ENCODE peak calls at places on chromosomes 1 and 21, in six cellular contexts. One of them, this sample, is unnamed.

GRCh38 chr1:84409888-84410287 is 11.6 kb downstream of the DNASE2B start:
- ATAC-seq in pancreas: no peak
- ATAC-seq in left cardiac atrium: no peak
- ATAC-seq in Panc1: no peak
- ATAC-seq in activated CD8-positive, alpha-beta T cell treated with anti-CD3 and anti-CD28 coated beads for 36 hours: no peak
- ATAC-seq in omental fat pad: no peak
- ATAC-seq in this sample: no peak

GRCh38 chr1:221234821-221235220 is 355.6 kb downstream of the HLX start:
- ATAC-seq in pancreas: no peak
- ATAC-seq in activated CD8-positive, alpha-beta T cell treated with anti-CD3 and anti-CD28 coated beads for 36 hours: no peak
- ATAC-seq in left cardiac atrium: no peak
- ATAC-seq in Panc1: no peak
- ATAC-seq in omental fat pad: peak
- ATAC-seq in this sample: no peak

GRCh38 chr1:216927111-216927510 is 203.9 kb upstream of the ESRRG start:
- ATAC-seq in omental fat pad: no peak
- ATAC-seq in activated CD8-positive, alpha-beta T cell treated with anti-CD3 and anti-CD28 coated beads for 36 hours: no peak
- ATAC-seq in Panc1: no peak
- ATAC-seq in left cardiac atrium: no peak
- ATAC-seq in pancreas: no peak
- ATAC-seq in this sample: no peak

GRCh38 chr1:116919802-116920201 is 10.1 kb downstream of the PTGFRN start:
- ATAC-seq in Panc1: no peak
- ATAC-seq in activated CD8-positive, alpha-beta T cell treated with anti-CD3 and anti-CD28 coated beads for 36 hours: no peak
- ATAC-seq in pancreas: peak
- ATAC-seq in omental fat pad: no peak
- ATAC-seq in left cardiac atrium: no peak
- ATAC-seq in this sample: no peak

GRCh38 chr1:169163059-169163458 is 56.6 kb downstream of the ATP1B1 start:
- ATAC-seq in activated CD8-positive, alpha-beta T cell treated with anti-CD3 and anti-CD28 coated beads for 36 hours: peak
- ATAC-seq in left cardiac atrium: no peak
- ATAC-seq in omental fat pad: no peak
- ATAC-seq in Panc1: no peak
- ATAC-seq in pancreas: no peak
- ATAC-seq in this sample: peak

GRCh38 chr1:207009945-207010344 is 22.6 kb downstream of the C1orf116 start:
- ATAC-seq in left cardiac atrium: no peak
- ATAC-seq in pancreas: no peak
- ATAC-seq in omental fat pad: no peak
- ATAC-seq in Panc1: no peak
- ATAC-seq in activated CD8-positive, alpha-beta T cell treated with anti-CD3 and anti-CD28 coated beads for 36 hours: no peak
- ATAC-seq in this sample: no peak

GRCh38 chr1:240883490-240883889 is 271.5 kb upstream of the GREM2 start:
- ATAC-seq in activated CD8-positive, alpha-beta T cell treated with anti-CD3 and anti-CD28 coated beads for 36 hours: no peak
- ATAC-seq in left cardiac atrium: no peak
- ATAC-seq in Panc1: no peak
- ATAC-seq in pancreas: no peak
- ATAC-seq in omental fat pad: no peak
- ATAC-seq in this sample: no peak

GRCh38 chr1:26739251-26739914 is 43.6 kb downstream of the ARID1A start:
- ATAC-seq in activated CD8-positive, alpha-beta T cell treated with anti-CD3 and anti-CD28 coated beads for 36 hours: peak
- ATAC-seq in left cardiac atrium: no peak
- ATAC-seq in pancreas: no peak
- ATAC-seq in Panc1: no peak
- ATAC-seq in omental fat pad: no peak
- ATAC-seq in this sample: peak

GRCh38 chr1:181190362-181191035 is 102.0 kb downstream of the IER5 start:
- ATAC-seq in left cardiac atrium: peak
- ATAC-seq in pancreas: peak
- ATAC-seq in omental fat pad: no peak
- ATAC-seq in Panc1: peak
- ATAC-seq in activated CD8-positive, alpha-beta T cell treated with anti-CD3 and anti-CD28 coated beads for 36 hours: no peak
- ATAC-seq in this sample: no peak

GRCh38 chr1:235958021-235958420 is 91.3 kb upstream of the LYST start:
- ATAC-seq in left cardiac atrium: no peak
- ATAC-seq in omental fat pad: no peak
- ATAC-seq in pancreas: no peak
- ATAC-seq in activated CD8-positive, alpha-beta T cell treated with anti-CD3 and anti-CD28 coated beads for 36 hours: no peak
- ATAC-seq in Panc1: no peak
- ATAC-seq in this sample: no peak

GRCh38 chr21:45874716-45875415 is 106.7 kb upstream of the COL6A1 start:
- ATAC-seq in activated CD8-positive, alpha-beta T cell treated with anti-CD3 and anti-CD28 coated beads for 36 hours: peak
- ATAC-seq in Panc1: peak
- ATAC-seq in omental fat pad: peak
- ATAC-seq in pancreas: no peak
- ATAC-seq in left cardiac atrium: peak
- ATAC-seq in this sample: peak

GRCh38 chr1:16156848-16157495 is 1.1 kb upstream of the EPHA2 start:
- ATAC-seq in activated CD8-positive, alpha-beta T cell treated with anti-CD3 and anti-CD28 coated beads for 36 hours: no peak
- ATAC-seq in Panc1: peak
- ATAC-seq in pancreas: no peak
- ATAC-seq in omental fat pad: peak
- ATAC-seq in left cardiac atrium: peak
- ATAC-seq in this sample: no peak

GRCh38 chr1:179447489-179447888 is 81.7 kb downstream of the AXDND1 start:
- ATAC-seq in Panc1: no peak
- ATAC-seq in left cardiac atrium: no peak
- ATAC-seq in omental fat pad: no peak
- ATAC-seq in activated CD8-positive, alpha-beta T cell treated with anti-CD3 and anti-CD28 coated beads for 36 hours: no peak
- ATAC-seq in pancreas: no peak
- ATAC-seq in this sample: no peak

This sample was measured in activated CD4-positive, CD25-positive, alpha-beta regulatory T cell treated with anti-CD3 and anti-CD28 coated beads, Interleukin-2, amount 50 U/mL, for 24 hours.